ENCODE peak calls at places on chromosomes 5 and 9, in four cellular contexts. One of them, this sample, is unnamed.

GRCh38 chr9:37925006-37925405 is 21.1 kb upstream of the SLC25A51 start:
- DNase-seq in Panc1: no peak
- DNase-seq in ovary: no peak
- DNase-seq in lower lobe of right lung: no peak
- DNase-seq in this sample: no peak

GRCh38 chr9:4604678-4605095 is 57.4 kb upstream of the PLPP6 start:
- DNase-seq in Panc1: peak; percentile 24
- DNase-seq in ovary: peak; percentile 64
- DNase-seq in lower lobe of right lung: no peak
- DNase-seq in this sample: peak; percentile 75

GRCh38 chr9:5231212-5231611 is at the start of gene INSL4:
- DNase-seq in Panc1: no peak
- DNase-seq in ovary: no peak
- DNase-seq in lower lobe of right lung: no peak
- DNase-seq in this sample: no peak

GRCh38 chr5:324736-325612 is 3.5 kb downstream of the AHRR start:
- DNase-seq in Panc1: no peak
- DNase-seq in ovary: no peak
- DNase-seq in lower lobe of right lung: no peak
- DNase-seq in this sample: no peak

GRCh38 chr9:92706218-92706940 is 36.4 kb upstream of the IPPK start:
- DNase-seq in Panc1: peak; percentile 12
- DNase-seq in ovary: no peak
- DNase-seq in lower lobe of right lung: no peak
- DNase-seq in this sample: peak; percentile 34

GRCh38 chr5:174503461-174504265 is 220.7 kb upstream of the MSX2 start:
- DNase-seq in Panc1: peak; percentile 65
- DNase-seq in ovary: no peak
- DNase-seq in lower lobe of right lung: no peak
- DNase-seq in this sample: no peak

GRCh38 chr9:87516222-87516930 is 18.7 kb downstream of the DAPK1 start:
- DNase-seq in Panc1: no peak
- DNase-seq in ovary: peak; percentile 72
- DNase-seq in lower lobe of right lung: peak; percentile 83
- DNase-seq in this sample: no peak

GRCh38 chr9:131809941-131810344 is 70.1 kb upstream of the RAPGEF1 start:
- DNase-seq in Panc1: no peak
- DNase-seq in ovary: no peak
- DNase-seq in lower lobe of right lung: no peak
- DNase-seq in this sample: no peak

GRCh38 chr5:181243020-181243520 is 636 bp downstream of the RACK1 start:
- DNase-seq in Panc1: no peak
- DNase-seq in ovary: no peak
- DNase-seq in lower lobe of right lung: no peak
- DNase-seq in this sample: no peak

GRCh38 chr9:677461-678097 is 163.9 kb upstream of the DMRT1 start:
- DNase-seq in Panc1: no peak
- DNase-seq in ovary: no peak
- DNase-seq in lower lobe of right lung: no peak
- DNase-seq in this sample: no peak

GRCh38 chr5:157651623-157652376 is 438 bp downstream of the SOX30 start:
- DNase-seq in Panc1: no peak
- DNase-seq in ovary: peak; percentile 16
- DNase-seq in lower lobe of right lung: peak; percentile 84
- DNase-seq in this sample: no peak

GRCh38 chr5:134614461-134615085 is 18.1 kb downstream of the SAR1B start:
- DNase-seq in Panc1: no peak
- DNase-seq in ovary: no peak
- DNase-seq in lower lobe of right lung: no peak
- DNase-seq in this sample: peak; percentile 15

GRCh38 chr5:15263942-15264341 is 236.0 kb upstream of the FBXL7 start:
- DNase-seq in Panc1: no peak
- DNase-seq in ovary: no peak
- DNase-seq in lower lobe of right lung: no peak
- DNase-seq in this sample: no peak

GRCh38 chr9:129102791-129103594 is 7.6 kb downstream of the CRAT start:
- DNase-seq in Panc1: no peak
- DNase-seq in ovary: no peak
- DNase-seq in lower lobe of right lung: peak; percentile 62
- DNase-seq in this sample: peak; percentile 36

GRCh38 chr5:104326966-104327365 is 764.4 kb upstream of the NUDT12 start:
- DNase-seq in Panc1: no peak
- DNase-seq in ovary: no peak
- DNase-seq in lower lobe of right lung: no peak
- DNase-seq in this sample: no peak

GRCh38 chr5:169296456-169297220 is 4.3 kb downstream of the SLIT3 start:
- DNase-seq in Panc1: peak; percentile 45
- DNase-seq in ovary: no peak
- DNase-seq in lower lobe of right lung: no peak
- DNase-seq in this sample: no peak

GRCh38 chr9:70553718-70554673 is 139.5 kb upstream of the KLF9 start:
- DNase-seq in Panc1: no peak
- DNase-seq in ovary: no peak
- DNase-seq in lower lobe of right lung: peak; percentile 53
- DNase-seq in this sample: no peak

GRCh38 chr5:132293992-132294727 is at the start of gene SLC22A4:
- DNase-seq in Panc1: peak; percentile 68
- DNase-seq in ovary: peak; percentile 96
- DNase-seq in lower lobe of right lung: peak; percentile 93
- DNase-seq in this sample: peak; percentile 90

GRCh38 chr5:119290161-119290569 is 65.7 kb upstream of the TNFAIP8 start:
- DNase-seq in Panc1: no peak
- DNase-seq in ovary: no peak
- DNase-seq in lower lobe of right lung: no peak
- DNase-seq in this sample: no peak

GRCh38 chr5:111170279-111170678 is 53.9 kb upstream of the CAMK4 start:
- DNase-seq in Panc1: no peak
- DNase-seq in ovary: no peak
- DNase-seq in lower lobe of right lung: no peak
- DNase-seq in this sample: no peak

GRCh38 chr9:27645166-27645840 is 72.0 kb upstream of the C9orf72 start:
- DNase-seq in Panc1: no peak
- DNase-seq in ovary: no peak
- DNase-seq in lower lobe of right lung: no peak
- DNase-seq in this sample: no peak

GRCh38 chr5:880816-881550 is 11.6 kb downstream of the BRD9 start:
- DNase-seq in Panc1: no peak
- DNase-seq in ovary: no peak
- DNase-seq in lower lobe of right lung: no peak
- DNase-seq in this sample: no peak

GRCh38 chr9:16100596-16101091 is 547.8 kb downstream of the CCDC171 start:
- DNase-seq in Panc1: no peak
- DNase-seq in ovary: peak; percentile 84
- DNase-seq in lower lobe of right lung: no peak
- DNase-seq in this sample: no peak

GRCh38 chr9:92654481-92655301 is 15.2 kb downstream of the IPPK start:
- DNase-seq in Panc1: no peak
- DNase-seq in ovary: no peak
- DNase-seq in lower lobe of right lung: peak; percentile 24
- DNase-seq in this sample: no peak

GRCh38 chr9:71079451-71079850 is 42.0 kb downstream of the TRPM3 start:
- DNase-seq in Panc1: no peak
- DNase-seq in ovary: no peak
- DNase-seq in lower lobe of right lung: no peak
- DNase-seq in this sample: no peak

GRCh38 chr9:82273121-82273520 is 284.5 kb downstream of the SPATA31D1 start:
- DNase-seq in Panc1: no peak
- DNase-seq in ovary: no peak
- DNase-seq in lower lobe of right lung: no peak
- DNase-seq in this sample: no peak

GRCh38 chr5:57956606-57957005 is 474.0 kb upstream of the ACTBL2 start:
- DNase-seq in Panc1: no peak
- DNase-seq in ovary: no peak
- DNase-seq in lower lobe of right lung: no peak
- DNase-seq in this sample: no peak

GRCh38 chr5:179816401-179817070 is 4.2 kb upstream of the SQSTM1 start:
- DNase-seq in Panc1: no peak
- DNase-seq in ovary: peak; percentile 43
- DNase-seq in lower lobe of right lung: peak; percentile 52
- DNase-seq in this sample: no peak

GRCh38 chr5:143964919-143965318 is 153.0 kb downstream of the HMHB1 start:
- DNase-seq in Panc1: no peak
- DNase-seq in ovary: no peak
- DNase-seq in lower lobe of right lung: no peak
- DNase-seq in this sample: no peak

GRCh38 chr5:159103086-159103485 is 3.4 kb upstream of the EBF1 start:
- DNase-seq in Panc1: no peak
- DNase-seq in ovary: no peak
- DNase-seq in lower lobe of right lung: no peak
- DNase-seq in this sample: no peak
- H3K27me3 ChIP-seq in Panc1: peaks cover 47% of the 10 kb centered on the region
- H3K27me3 ChIP-seq in ovary: no peaks in the 10 kb centered on the region
- H3K27me3 ChIP-seq in lower lobe of right lung: peaks cover 91% of the 10 kb centered on the region
- H3K27me3 ChIP-seq in this sample: peaks cover 14% of the 10 kb centered on the region

GRCh38 chr5:16626696-16627264 is 10.0 kb upstream of the RETREG1 start:
- DNase-seq in Panc1: no peak
- DNase-seq in ovary: no peak
- DNase-seq in lower lobe of right lung: no peak
- DNase-seq in this sample: no peak
- H3K27me3 ChIP-seq in Panc1: peaks cover 32% of the 10 kb centered on the region
- H3K27me3 ChIP-seq in ovary: no peaks in the 10 kb centered on the region
- H3K27me3 ChIP-seq in lower lobe of right lung: peaks cover 4% of the 10 kb centered on the region
- H3K27me3 ChIP-seq in this sample: peaks cover 23% of the 10 kb centered on the region

GRCh38 chr9:111106202-111106601 is 67.9 kb upstream of the LPAR1 start:
- DNase-seq in Panc1: no peak
- DNase-seq in ovary: no peak
- DNase-seq in lower lobe of right lung: no peak
- DNase-seq in this sample: no peak
- H3K27me3 ChIP-seq in Panc1: no peaks in the 10 kb centered on the region
- H3K27me3 ChIP-seq in ovary: no peaks in the 10 kb centered on the region
- H3K27me3 ChIP-seq in lower lobe of right lung: no peaks in the 10 kb centered on the region
- H3K27me3 ChIP-seq in this sample: no peaks in the 10 kb centered on the region

GRCh38 chr9:137457406-137458193 is 1.5 kb downstream of the NSMF start:
- DNase-seq in Panc1: no peak
- DNase-seq in ovary: no peak
- DNase-seq in lower lobe of right lung: peak; percentile 48
- DNase-seq in this sample: no peak
- H3K27me3 ChIP-seq in Panc1: no peaks in the 10 kb centered on the region
- H3K27me3 ChIP-seq in ovary: no peaks in the 10 kb centered on the region
- H3K27me3 ChIP-seq in lower lobe of right lung: no peaks in the 10 kb centered on the region
- H3K27me3 ChIP-seq in this sample: no peaks in the 10 kb centered on the region

DNA sequence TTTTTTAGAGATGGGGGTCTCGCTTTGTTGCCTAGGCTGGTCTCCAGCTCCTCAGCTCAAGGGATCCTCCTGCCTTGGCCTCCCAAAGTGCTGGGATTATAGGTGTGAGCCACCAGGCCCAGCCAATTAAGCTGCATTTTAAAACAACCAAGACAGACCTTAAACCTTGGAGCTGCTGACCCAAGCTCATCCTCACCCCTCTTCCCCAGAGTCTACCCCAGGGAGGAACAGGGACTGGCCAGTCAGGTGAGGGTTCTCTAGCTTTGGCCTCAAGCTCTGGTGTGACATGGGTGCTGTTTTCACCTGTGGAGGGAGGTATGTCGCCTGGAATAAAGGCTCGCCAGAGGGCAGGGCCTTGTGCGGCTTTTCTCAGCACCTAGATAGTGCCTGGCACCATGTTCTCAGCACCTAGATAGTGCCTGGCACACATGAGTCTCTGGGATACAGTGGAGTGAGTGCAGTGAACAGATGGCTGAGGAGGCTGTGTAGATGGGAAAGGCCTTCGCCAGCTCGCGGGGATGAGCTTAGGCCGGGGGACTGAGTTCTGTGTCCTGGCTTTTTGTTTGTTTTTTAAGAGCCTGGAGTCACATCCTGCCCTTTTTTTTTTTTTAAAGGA is 7.4 kb downstream of the CDK9 start:
- DNase-seq in Panc1: no peak
- DNase-seq in ovary: no peak
- DNase-seq in lower lobe of right lung: no peak
- DNase-seq in this sample: peak; percentile 52
- H3K27me3 ChIP-seq in Panc1: no peaks in the 10 kb centered on the region
- H3K27me3 ChIP-seq in ovary: no peaks in the 10 kb centered on the region
- H3K27me3 ChIP-seq in lower lobe of right lung: no peaks in the 10 kb centered on the region
- H3K27me3 ChIP-seq in this sample: no peaks in the 10 kb centered on the region

GRCh38 chr5:55232985-55233928 is at the start of gene CCNO:
- DNase-seq in Panc1: no peak
- DNase-seq in ovary: peak; percentile 61
- DNase-seq in lower lobe of right lung: peak; percentile 79
- DNase-seq in this sample: peak; percentile 81
- H3K27me3 ChIP-seq in Panc1: peaks cover 3% of the 10 kb centered on the region
- H3K27me3 ChIP-seq in ovary: no peaks in the 10 kb centered on the region
- H3K27me3 ChIP-seq in lower lobe of right lung: peaks cover 99% of the 10 kb centered on the region
- H3K27me3 ChIP-seq in this sample: no peaks in the 10 kb centered on the region

DNA sequence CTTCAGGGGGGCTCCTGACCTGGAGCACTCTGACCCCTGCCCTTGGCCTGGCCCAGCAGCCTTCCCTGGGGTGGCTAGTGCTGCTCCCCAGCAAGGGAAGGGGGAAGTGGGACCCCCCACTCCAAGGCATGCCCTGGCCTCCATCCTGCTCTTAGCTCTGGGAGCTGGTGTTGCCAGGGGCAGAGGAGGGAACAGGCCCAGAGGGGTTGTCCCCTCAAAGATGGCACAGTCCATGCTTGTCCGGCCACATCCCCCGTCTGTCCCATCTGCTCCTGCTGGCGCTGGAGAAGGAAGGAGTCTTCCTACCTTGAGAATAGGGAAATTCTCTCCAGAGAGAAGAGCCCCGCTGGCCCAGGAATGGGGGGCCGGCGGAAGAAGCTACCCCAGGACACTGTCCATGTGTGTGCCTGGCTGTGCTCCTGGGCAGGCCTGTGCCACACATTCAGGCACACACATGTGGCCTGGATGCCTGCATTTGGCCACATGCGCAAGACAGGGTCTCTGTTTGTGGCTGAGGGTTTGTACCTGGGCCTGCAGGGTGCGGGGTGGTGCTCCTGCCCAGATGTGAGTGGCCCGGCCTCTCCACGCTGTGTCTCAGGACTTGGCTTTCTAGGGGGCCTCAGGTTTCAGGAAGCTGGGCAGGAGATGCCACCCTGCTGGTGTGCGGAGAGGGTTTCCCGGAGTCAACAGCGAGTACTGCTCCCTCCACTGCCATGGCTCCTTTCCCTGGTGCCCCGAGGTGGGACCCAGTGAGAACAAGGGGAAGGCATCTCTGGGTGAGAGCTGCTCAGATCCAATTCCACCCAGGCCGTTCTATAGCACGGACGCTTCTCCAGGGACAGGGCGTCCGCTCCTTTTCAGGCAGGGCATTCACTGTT is 247.1 kb downstream of the PBX3 start:
- DNase-seq in Panc1: no peak
- DNase-seq in ovary: no peak
- DNase-seq in lower lobe of right lung: peak; percentile 22
- DNase-seq in this sample: no peak
- H3K27me3 ChIP-seq in Panc1: no peaks in the 10 kb centered on the region
- H3K27me3 ChIP-seq in ovary: no peaks in the 10 kb centered on the region
- H3K27me3 ChIP-seq in lower lobe of right lung: no peaks in the 10 kb centered on the region
- H3K27me3 ChIP-seq in this sample: no peaks in the 10 kb centered on the region

GRCh38 chr9:97387936-97388684 is 23.8 kb upstream of the TDRD7 start:
- DNase-seq in Panc1: no peak
- DNase-seq in ovary: no peak
- DNase-seq in lower lobe of right lung: no peak
- DNase-seq in this sample: no peak
- H3K27me3 ChIP-seq in Panc1: no peaks in the 10 kb centered on the region
- H3K27me3 ChIP-seq in ovary: no peaks in the 10 kb centered on the region
- H3K27me3 ChIP-seq in lower lobe of right lung: peaks cover 12% of the 10 kb centered on the region
- H3K27me3 ChIP-seq in this sample: no peaks in the 10 kb centered on the region

This sample was measured in HAP-1.